ENCODE peak calls at places on chromosomes 6 and 20, in nine cellular contexts. One of them, this sample, is unnamed.

GRCh38 chr6:137913434-137913833 is 46.4 kb downstream of the TNFAIP3 start:
- DNase-seq in adrenal gland: no peak
- DNase-seq in cardiac muscle cell: no peak
- DNase-seq in fibroblast of mammary gland: no peak
- DNase-seq in heart right ventricle: no peak
- DNase-seq in lower lobe of right lung: no peak
- DNase-seq in brain microvascular endothelial cell: no peak
- DNase-seq in vagina: no peak
- DNase-seq in right lobe of liver: no peak
- DNase-seq in this sample: no peak

GRCh38 chr20:50930139-50931047 is 844 bp downstream of the ADNP start:
- DNase-seq in brain microvascular endothelial cell: no peak
- DNase-seq in heart right ventricle: peak; percentile 36
- DNase-seq in cardiac muscle cell: peak; percentile 49
- DNase-seq in fibroblast of mammary gland: no peak
- DNase-seq in right lobe of liver: peak; percentile 39
- DNase-seq in lower lobe of right lung: peak; percentile 57
- DNase-seq in adrenal gland: peak; percentile 39
- DNase-seq in vagina: no peak
- DNase-seq in this sample: peak; percentile 62

GRCh38 chr20:56630086-56630493 is 984 bp downstream of the TFAP2C start:
- DNase-seq in brain microvascular endothelial cell: peak; percentile 47
- DNase-seq in adrenal gland: peak; percentile 60
- DNase-seq in cardiac muscle cell: peak; percentile 84
- DNase-seq in lower lobe of right lung: peak; percentile 88
- DNase-seq in heart right ventricle: peak; percentile 23
- DNase-seq in fibroblast of mammary gland: peak; percentile 56
- DNase-seq in right lobe of liver: no peak
- DNase-seq in vagina: no peak
- DNase-seq in this sample: peak; percentile 85

GRCh38 chr20:17059465-17059864 is 167.4 kb upstream of the PCSK2 start:
- DNase-seq in lower lobe of right lung: no peak
- DNase-seq in right lobe of liver: no peak
- DNase-seq in vagina: no peak
- DNase-seq in cardiac muscle cell: no peak
- DNase-seq in brain microvascular endothelial cell: peak; percentile 1
- DNase-seq in adrenal gland: no peak
- DNase-seq in fibroblast of mammary gland: peak; percentile 0
- DNase-seq in heart right ventricle: no peak
- DNase-seq in this sample: no peak

GRCh38 chr6:78300885-78301284 is 566.5 kb upstream of the IRAK1BP1 start:
- DNase-seq in adrenal gland: no peak
- DNase-seq in heart right ventricle: no peak
- DNase-seq in right lobe of liver: no peak
- DNase-seq in brain microvascular endothelial cell: peak; percentile 34
- DNase-seq in lower lobe of right lung: no peak
- DNase-seq in cardiac muscle cell: no peak
- DNase-seq in fibroblast of mammary gland: no peak
- DNase-seq in vagina: no peak
- DNase-seq in this sample: no peak

GRCh38 chr6:63094947-63095346 is 116.3 kb upstream of the FKBP1C start:
- DNase-seq in cardiac muscle cell: no peak
- DNase-seq in brain microvascular endothelial cell: no peak
- DNase-seq in vagina: no peak
- DNase-seq in lower lobe of right lung: no peak
- DNase-seq in right lobe of liver: no peak
- DNase-seq in fibroblast of mammary gland: no peak
- DNase-seq in heart right ventricle: no peak
- DNase-seq in adrenal gland: no peak
- DNase-seq in this sample: no peak

GRCh38 chr6:116877743-116878142 is 701 bp downstream of the RFX6 start:
- DNase-seq in heart right ventricle: no peak
- DNase-seq in cardiac muscle cell: no peak
- DNase-seq in vagina: no peak
- DNase-seq in brain microvascular endothelial cell: no peak
- DNase-seq in adrenal gland: no peak
- DNase-seq in right lobe of liver: no peak
- DNase-seq in fibroblast of mammary gland: no peak
- DNase-seq in lower lobe of right lung: no peak
- DNase-seq in this sample: peak; percentile 23

GRCh38 chr6:12958052-12958706 is 241.6 kb downstream of the PHACTR1 start:
- DNase-seq in right lobe of liver: no peak
- DNase-seq in cardiac muscle cell: no peak
- DNase-seq in fibroblast of mammary gland: no peak
- DNase-seq in adrenal gland: no peak
- DNase-seq in brain microvascular endothelial cell: peak; percentile 5
- DNase-seq in heart right ventricle: no peak
- DNase-seq in vagina: no peak
- DNase-seq in lower lobe of right lung: no peak
- DNase-seq in this sample: peak; percentile 6

GRCh38 chr20:50308513-50309279 is 118.1 kb downstream of the CEBPB start:
- DNase-seq in right lobe of liver: peak; percentile 96
- DNase-seq in cardiac muscle cell: peak; percentile 16
- DNase-seq in heart right ventricle: peak; percentile 89
- DNase-seq in vagina: no peak
- DNase-seq in adrenal gland: peak; percentile 96
- DNase-seq in brain microvascular endothelial cell: peak; percentile 93
- DNase-seq in fibroblast of mammary gland: peak; percentile 99
- DNase-seq in lower lobe of right lung: peak; percentile 91
- DNase-seq in this sample: peak; percentile 91

GRCh38 chr6:152636675-152637421 is at the start of gene SYNE1:
- DNase-seq in cardiac muscle cell: peak; percentile 66
- DNase-seq in fibroblast of mammary gland: no peak
- DNase-seq in adrenal gland: peak; percentile 27
- DNase-seq in right lobe of liver: peak; percentile 38
- DNase-seq in lower lobe of right lung: peak; percentile 78
- DNase-seq in vagina: no peak
- DNase-seq in heart right ventricle: peak; percentile 61
- DNase-seq in brain microvascular endothelial cell: no peak
- DNase-seq in this sample: peak; percentile 42

GRCh38 chr6:159966339-159966738 is 2.5 kb upstream of the IGF2R start:
- DNase-seq in brain microvascular endothelial cell: no peak
- DNase-seq in adrenal gland: no peak
- DNase-seq in lower lobe of right lung: no peak
- DNase-seq in vagina: no peak
- DNase-seq in heart right ventricle: no peak
- DNase-seq in fibroblast of mammary gland: no peak
- DNase-seq in cardiac muscle cell: no peak
- DNase-seq in right lobe of liver: no peak
- DNase-seq in this sample: no peak

GRCh38 chr20:6692566-6693168 is 74.8 kb upstream of the BMP2 start:
- DNase-seq in lower lobe of right lung: no peak
- DNase-seq in right lobe of liver: no peak
- DNase-seq in brain microvascular endothelial cell: no peak
- DNase-seq in adrenal gland: no peak
- DNase-seq in cardiac muscle cell: no peak
- DNase-seq in heart right ventricle: peak; percentile 16
- DNase-seq in fibroblast of mammary gland: no peak
- DNase-seq in vagina: no peak
- DNase-seq in this sample: peak; percentile 58

GRCh38 chr6:156686940-156687874 is 90.0 kb upstream of the ARID1B start:
- DNase-seq in fibroblast of mammary gland: peak; percentile 85
- DNase-seq in vagina: no peak
- DNase-seq in brain microvascular endothelial cell: peak; percentile 88
- DNase-seq in heart right ventricle: peak; percentile 91
- DNase-seq in lower lobe of right lung: peak; percentile 92
- DNase-seq in cardiac muscle cell: peak; percentile 90
- DNase-seq in adrenal gland: peak; percentile 92
- DNase-seq in right lobe of liver: peak; percentile 89
- DNase-seq in this sample: peak; percentile 95

GRCh38 chr20:1227121-1227582 is 1.3 kb downstream of the RAD21L1 start:
- DNase-seq in fibroblast of mammary gland: no peak
- DNase-seq in cardiac muscle cell: no peak
- DNase-seq in lower lobe of right lung: no peak
- DNase-seq in vagina: no peak
- DNase-seq in right lobe of liver: no peak
- DNase-seq in heart right ventricle: no peak
- DNase-seq in adrenal gland: no peak
- DNase-seq in brain microvascular endothelial cell: no peak
- DNase-seq in this sample: no peak

GRCh38 chr20:19889011-19889953 is 127.9 kb upstream of the NAA20 start:
- DNase-seq in cardiac muscle cell: no peak
- DNase-seq in right lobe of liver: peak; percentile 49
- DNase-seq in heart right ventricle: peak; percentile 66
- DNase-seq in fibroblast of mammary gland: peak; percentile 81
- DNase-seq in vagina: no peak
- DNase-seq in adrenal gland: peak; percentile 43
- DNase-seq in lower lobe of right lung: no peak
- DNase-seq in brain microvascular endothelial cell: peak; percentile 63
- DNase-seq in this sample: peak; percentile 57

GRCh38 chr20:57795347-57795697 is 85.5 kb upstream of the PMEPA1 start:
- DNase-seq in brain microvascular endothelial cell: peak; percentile 13
- DNase-seq in lower lobe of right lung: no peak
- DNase-seq in heart right ventricle: peak; percentile 48
- DNase-seq in vagina: no peak
- DNase-seq in fibroblast of mammary gland: peak; percentile 11
- DNase-seq in adrenal gland: peak; percentile 26
- DNase-seq in cardiac muscle cell: no peak
- DNase-seq in right lobe of liver: no peak
- DNase-seq in this sample: no peak

DNA sequence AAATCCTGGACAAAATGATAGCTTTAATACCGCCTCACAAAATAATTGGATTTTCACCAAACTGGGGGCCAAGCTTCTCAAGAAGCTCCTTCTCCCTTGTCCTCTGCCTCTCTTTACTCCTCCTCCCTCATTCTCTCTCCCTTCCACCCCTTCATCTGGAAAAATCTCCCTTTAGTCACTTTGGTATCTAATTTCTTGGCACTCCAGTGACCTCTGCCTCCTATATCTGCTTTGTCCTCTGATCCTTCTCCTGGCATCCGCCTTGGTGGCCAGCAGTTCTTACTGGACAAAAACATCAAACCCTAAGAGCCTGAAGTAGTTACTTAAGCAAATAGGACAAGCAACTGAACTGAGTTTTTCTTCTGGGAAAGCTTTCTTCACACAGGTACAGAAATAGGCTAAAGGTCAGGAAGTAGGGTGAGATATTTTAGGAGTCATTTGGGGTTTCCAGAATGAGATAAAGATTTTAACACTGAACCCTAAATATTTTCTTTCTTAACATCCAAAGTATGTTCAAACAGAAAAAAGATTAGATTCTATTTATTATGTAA is 220.7 kb downstream of the ARHGAP18 start:
- DNase-seq in vagina: no peak
- DNase-seq in fibroblast of mammary gland: no peak
- DNase-seq in cardiac muscle cell: no peak
- DNase-seq in adrenal gland: no peak
- DNase-seq in heart right ventricle: no peak
- DNase-seq in lower lobe of right lung: no peak
- DNase-seq in brain microvascular endothelial cell: no peak
- DNase-seq in right lobe of liver: no peak
- DNase-seq in this sample: no peak
- H3K4me3 ChIP-seq in vagina: no peak overlapping the region
- H3K4me3 ChIP-seq in fibroblast of mammary gland: no peak overlapping the region
- H3K4me3 ChIP-seq in cardiac muscle cell: no peak overlapping the region
- H3K4me3 ChIP-seq in adrenal gland: no peak overlapping the region
- H3K4me3 ChIP-seq in heart right ventricle: no peak overlapping the region
- H3K4me3 ChIP-seq in lower lobe of right lung: no peak overlapping the region
- H3K4me3 ChIP-seq in brain microvascular endothelial cell: no peak overlapping the region
- H3K4me3 ChIP-seq in right lobe of liver: no peak overlapping the region
- H3K4me3 ChIP-seq in this sample: no peak overlapping the region

GRCh38 chr6:106360410-106360988 is at the start of gene CRYBG1:
- DNase-seq in adrenal gland: peak; percentile 49
- DNase-seq in brain microvascular endothelial cell: no peak
- DNase-seq in vagina: no peak
- DNase-seq in heart right ventricle: peak; percentile 38
- DNase-seq in cardiac muscle cell: peak; percentile 69
- DNase-seq in lower lobe of right lung: peak; percentile 78
- DNase-seq in fibroblast of mammary gland: peak; percentile 8
- DNase-seq in right lobe of liver: peak; percentile 55
- DNase-seq in this sample: peak; percentile 88
- H3K4me3 ChIP-seq in adrenal gland: no peak within 1 kb of the TSS
- H3K4me3 ChIP-seq in brain microvascular endothelial cell: peak within 1 kb of the TSS; percentile 51
- H3K4me3 ChIP-seq in vagina: peak within 1 kb of the TSS; percentile 65
- H3K4me3 ChIP-seq in heart right ventricle: peak within 1 kb of the TSS; percentile 37
- H3K4me3 ChIP-seq in cardiac muscle cell: peak within 1 kb of the TSS; percentile 24
- H3K4me3 ChIP-seq in lower lobe of right lung: peak within 1 kb of the TSS; percentile 62
- H3K4me3 ChIP-seq in fibroblast of mammary gland: peak within 1 kb of the TSS; percentile 26
- H3K4me3 ChIP-seq in right lobe of liver: peak within 1 kb of the TSS; percentile 35
- H3K4me3 ChIP-seq in this sample: peak within 1 kb of the TSS; percentile 88

DNA sequence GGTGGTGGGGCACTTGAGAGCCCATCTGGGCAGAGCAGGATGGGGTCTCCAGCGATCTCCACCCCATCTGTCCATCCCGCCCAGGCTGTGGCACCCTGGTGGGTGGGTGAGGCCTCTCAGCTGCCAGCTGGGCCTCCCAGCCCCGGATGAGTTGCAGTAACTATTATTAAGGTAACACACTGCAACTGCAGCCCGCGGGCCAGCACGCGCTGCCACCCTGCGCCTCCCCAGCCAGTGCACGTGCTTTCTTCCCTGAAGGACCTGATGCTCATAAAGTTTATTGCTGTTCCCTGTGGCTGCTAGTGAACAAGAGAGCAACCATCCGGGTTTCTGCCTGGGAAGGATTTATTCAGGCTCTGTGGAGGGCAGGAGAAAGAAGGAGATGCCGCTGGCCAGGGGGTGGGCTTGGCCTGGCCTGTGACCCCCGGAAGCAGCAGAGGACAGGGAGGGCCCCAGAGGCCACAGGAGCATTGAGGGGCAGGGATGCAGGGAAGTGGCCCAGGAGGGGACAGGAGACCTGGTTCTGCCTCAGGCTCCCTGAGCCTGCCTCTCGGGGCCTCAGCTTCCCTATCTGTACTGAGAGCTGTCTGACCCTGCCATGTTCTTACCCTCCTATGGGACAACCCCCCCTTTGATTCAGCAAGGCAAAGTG is 1.7 kb downstream of the IP6K3 start:
- DNase-seq in brain microvascular endothelial cell: no peak
- DNase-seq in right lobe of liver: no peak
- DNase-seq in adrenal gland: no peak
- DNase-seq in heart right ventricle: no peak
- DNase-seq in cardiac muscle cell: no peak
- DNase-seq in fibroblast of mammary gland: no peak
- DNase-seq in lower lobe of right lung: no peak
- DNase-seq in vagina: no peak
- DNase-seq in this sample: peak; percentile 73
- H3K4me3 ChIP-seq in brain microvascular endothelial cell: no peak overlapping the region
- H3K4me3 ChIP-seq in right lobe of liver: peak overlapping the region; percentile 16
- H3K4me3 ChIP-seq in adrenal gland: no peak overlapping the region
- H3K4me3 ChIP-seq in heart right ventricle: peak overlapping the region; percentile 47
- H3K4me3 ChIP-seq in cardiac muscle cell: no peak overlapping the region
- H3K4me3 ChIP-seq in fibroblast of mammary gland: no peak overlapping the region
- H3K4me3 ChIP-seq in lower lobe of right lung: peak overlapping the region; percentile 39
- H3K4me3 ChIP-seq in vagina: no peak overlapping the region
- H3K4me3 ChIP-seq in this sample: no peak overlapping the region

DNA sequence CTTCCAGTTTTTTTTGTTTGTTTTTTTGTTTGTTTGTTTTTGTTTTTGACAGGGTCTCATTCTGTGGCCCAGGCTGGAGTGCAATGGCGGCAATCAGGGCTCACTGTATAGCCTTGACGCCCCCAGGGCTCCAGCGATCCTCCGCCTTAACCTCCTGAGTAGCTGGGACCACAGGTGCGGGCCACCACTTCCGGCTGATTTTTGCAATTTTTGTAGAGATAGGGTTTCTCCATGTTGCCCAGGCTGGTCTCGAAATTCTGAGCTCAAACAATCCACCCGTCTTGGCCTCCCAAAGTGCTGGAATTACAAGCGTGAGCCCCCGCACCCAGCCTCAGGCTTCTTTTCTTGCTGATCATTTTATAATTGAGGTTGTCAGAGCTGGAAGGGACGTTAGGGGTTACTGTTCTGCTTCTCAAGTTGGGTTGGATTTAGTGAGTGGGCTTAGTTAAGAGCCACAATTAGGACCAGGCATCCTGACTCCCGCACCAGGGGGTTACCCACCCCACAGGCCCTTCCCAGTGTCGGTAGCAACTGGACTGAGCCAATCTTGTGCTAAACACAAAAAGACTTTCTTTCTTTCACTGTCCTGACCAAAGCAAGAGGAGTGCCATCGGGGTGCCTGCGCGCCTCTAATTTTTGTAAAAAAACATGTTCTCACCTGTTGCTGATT is 13.1 kb upstream of the ZSCAN9 start:
- DNase-seq in fibroblast of mammary gland: no peak
- DNase-seq in lower lobe of right lung: no peak
- DNase-seq in cardiac muscle cell: no peak
- DNase-seq in vagina: no peak
- DNase-seq in brain microvascular endothelial cell: no peak
- DNase-seq in right lobe of liver: no peak
- DNase-seq in heart right ventricle: no peak
- DNase-seq in adrenal gland: no peak
- DNase-seq in this sample: no peak
- H3K4me3 ChIP-seq in fibroblast of mammary gland: peak overlapping the region; percentile 70
- H3K4me3 ChIP-seq in lower lobe of right lung: peak overlapping the region; percentile 47
- H3K4me3 ChIP-seq in cardiac muscle cell: peak overlapping the region; percentile 9
- H3K4me3 ChIP-seq in vagina: no peak overlapping the region
- H3K4me3 ChIP-seq in brain microvascular endothelial cell: peak overlapping the region; percentile 66
- H3K4me3 ChIP-seq in right lobe of liver: no peak overlapping the region
- H3K4me3 ChIP-seq in heart right ventricle: no peak overlapping the region
- H3K4me3 ChIP-seq in adrenal gland: no peak overlapping the region
- H3K4me3 ChIP-seq in this sample: peak overlapping the region; percentile 21

This sample was measured in hepatocyte.